ENCODE peak calls at places on chromosomes 4 and X, in four cellular contexts. W, U, S and O are unnamed samples.
A peak's percentile ranks its signal among the peaks of the same experiment; 100 is the strongest.

GRCh38 chr4:143026459-143027170 is 158.1 kb upstream of the USP38 start:
- DNase-seq in S (no peak), U (no peak), W (no peak), O (no peak)

GRCh38 chrX:39969099-39969825 is 128.5 kb downstream of the BCOR start:
- DNase-seq in U (no peak), W (no peak), S (no peak), O (no peak)

GRCh38 chrX:261858-262390 is 19.3 kb upstream of the PLCXD1 start:
- DNase-seq in U (no peak), W (no peak), S (no peak), O (no peak)

GRCh38 chrX:118116308-118117068 is at the start of gene KLHL13:
- DNase-seq in W (peak; percentile 76), S (peak; percentile 28), U (peak; percentile 65), O (no peak)

GRCh38 chr4:26235500-26235899 is 85.3 kb upstream of the RBPJ start:
- DNase-seq in S (peak; percentile 49), W (peak; percentile 83), U (peak; percentile 82), O (no peak)

GRCh38 chr4:70678383-70678999 is 9.8 kb upstream of the UTP3 start:
- DNase-seq in U (no peak), W (no peak), S (no peak), O (no peak)

GRCh38 chr4:163271555-163272127 is 60.8 kb downstream of the NPY1R start:
- DNase-seq in S (no peak), W (no peak), U (no peak), O (no peak)

GRCh38 chr4:88989990-88990389 is 67.0 kb downstream of the FAM13A start:
- DNase-seq in U (no peak), W (no peak), S (no peak), O (no peak)

GRCh38 chr4:184653650-184654049 is 4.1 kb downstream of the PRIMPOL start:
- DNase-seq in U (no peak), S (no peak), W (no peak), O (no peak)

GRCh38 chrX:38694394-38694793 is 106.9 kb upstream of the MID1IP1 start:
- DNase-seq in W (no peak), S (peak; percentile 24), U (no peak), O (no peak)

GRCh38 chrX:110985470-110985869 is 110.5 kb upstream of the PAK3 start:
- DNase-seq in U (no peak), W (no peak), S (peak; percentile 37), O (no peak)

GRCh38 chrX:104482757-104483156 is 83.2 kb upstream of the IL1RAPL2 start:
- DNase-seq in S (no peak), W (no peak), U (no peak), O (no peak)

GRCh38 chrX:68146054-68146453 is 287.2 kb downstream of the OPHN1 start:
- DNase-seq in U (no peak), S (peak; percentile 34), W (no peak), O (no peak)

DNA sequence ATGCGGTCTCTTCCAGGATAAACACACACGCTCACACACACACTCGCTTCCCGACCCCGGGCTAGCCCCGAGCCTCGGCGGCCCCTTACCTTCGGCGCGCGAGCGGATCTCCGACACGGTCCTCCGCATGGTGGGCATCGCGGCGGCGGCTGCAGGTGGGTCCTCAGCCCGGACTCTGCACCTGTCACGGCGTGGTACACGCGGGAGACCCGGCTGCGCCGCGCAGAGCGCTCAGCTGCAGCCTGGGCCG is 244 bp downstream of the ATP8A1 start:
- DNase-seq in W (no peak), U (no peak), S (no peak), O (no peak)
- TF ChIP-seq CTCF in W (no peak), U (no peak), S (no peak), O (no peak)

GRCh38 chrX:148540114-148540513 is 39.7 kb downstream of the AFF2 start:
- DNase-seq in W (no peak), S (no peak), U (no peak), O (no peak)
- H3K4me1 ChIP-seq in W (no peaks in the 10 kb centered on the region), S (no peaks in the 10 kb centered on the region), U (no peaks in the 10 kb centered on the region), O (no peaks in the 10 kb centered on the region)

GRCh38 chr4:38832624-38833528 is 23.7 kb downstream of the TLR6 start:
- DNase-seq in U (no peak), W (no peak), S (no peak), O (no peak)
- TF ChIP-seq CTCF in U (no peak), W (no peak), S (no peak), O (no peak)

GRCh38 chr4:1769692-1770091 is 23.4 kb upstream of the FGFR3 start:
- DNase-seq in U (no peak), S (no peak), W (no peak), O (no peak)
- H3K4me1 ChIP-seq in U (peaks cover 18% of the 10 kb centered on the region), S (peaks cover 11% of the 10 kb centered on the region), W (peaks cover 13% of the 10 kb centered on the region), O (no peaks in the 10 kb centered on the region)